ENCODE peak calls at places on chromosomes 1 and 21, in six cellular contexts. One of them, this sample, is unnamed.

GRCh38 chr1:100683448-100684349 is 35.8 kb upstream of the VCAM1 start:
- DNase-seq in GM12878: peak
- DNase-seq in upper lobe of left lung: no peak
- DNase-seq in HCT116: no peak
- DNase-seq in prostate gland: no peak
- DNase-seq in Panc1: no peak
- DNase-seq in this sample: peak

GRCh38 chr1:109350650-109351049 is 43.8 kb upstream of the MYBPHL start:
- DNase-seq in GM12878: no peak
- DNase-seq in HCT116: no peak
- DNase-seq in prostate gland: no peak
- DNase-seq in Panc1: no peak
- DNase-seq in upper lobe of left lung: no peak
- DNase-seq in this sample: no peak

GRCh38 chr1:32307313-32307712 is 15.4 kb downstream of the HDAC1 start:
- DNase-seq in upper lobe of left lung: no peak
- DNase-seq in HCT116: no peak
- DNase-seq in prostate gland: no peak
- DNase-seq in GM12878: no peak
- DNase-seq in Panc1: no peak
- DNase-seq in this sample: no peak

GRCh38 chr1:226066415-226067077 is 4.0 kb downstream of the H3-3A start:
- DNase-seq in GM12878: no peak
- DNase-seq in HCT116: no peak
- DNase-seq in Panc1: no peak
- DNase-seq in upper lobe of left lung: no peak
- DNase-seq in prostate gland: no peak
- DNase-seq in this sample: no peak

GRCh38 chr1:85957760-85958159 is 198.8 kb downstream of the COL24A1 start:
- DNase-seq in Panc1: no peak
- DNase-seq in GM12878: no peak
- DNase-seq in HCT116: no peak
- DNase-seq in upper lobe of left lung: no peak
- DNase-seq in prostate gland: no peak
- DNase-seq in this sample: no peak

GRCh38 chr1:233945573-233945972 is 41.1 kb downstream of the SLC35F3 start:
- DNase-seq in Panc1: peak
- DNase-seq in GM12878: peak
- DNase-seq in upper lobe of left lung: no peak
- DNase-seq in prostate gland: no peak
- DNase-seq in HCT116: peak
- DNase-seq in this sample: no peak

GRCh38 chr1:85580046-85580411 is 532 bp upstream of the CCN1 start:
- DNase-seq in HCT116: no peak
- DNase-seq in GM12878: no peak
- DNase-seq in upper lobe of left lung: no peak
- DNase-seq in prostate gland: peak
- DNase-seq in Panc1: peak
- DNase-seq in this sample: no peak

GRCh38 chr1:208007938-208008342 is 97.0 kb upstream of the CD34 start:
- DNase-seq in upper lobe of left lung: no peak
- DNase-seq in HCT116: no peak
- DNase-seq in GM12878: no peak
- DNase-seq in Panc1: no peak
- DNase-seq in prostate gland: no peak
- DNase-seq in this sample: no peak

GRCh38 chr1:168224991-168225390 is 813 bp upstream of the SFT2D2 start:
- DNase-seq in prostate gland: no peak
- DNase-seq in Panc1: no peak
- DNase-seq in GM12878: no peak
- DNase-seq in upper lobe of left lung: no peak
- DNase-seq in HCT116: no peak
- DNase-seq in this sample: no peak

GRCh38 chr1:241622708-241623107 is 17.5 kb downstream of the CHML start:
- DNase-seq in GM12878: no peak
- DNase-seq in upper lobe of left lung: no peak
- DNase-seq in prostate gland: no peak
- DNase-seq in HCT116: no peak
- DNase-seq in Panc1: no peak
- DNase-seq in this sample: no peak

GRCh38 chr21:40454057-40454456 is 392.9 kb downstream of the DSCAM start:
- DNase-seq in Panc1: no peak
- DNase-seq in prostate gland: no peak
- DNase-seq in upper lobe of left lung: no peak
- DNase-seq in HCT116: no peak
- DNase-seq in GM12878: no peak
- DNase-seq in this sample: no peak

GRCh38 chr21:36732217-36732616 is 33.3 kb downstream of the SIM2 start:
- DNase-seq in Panc1: no peak
- DNase-seq in upper lobe of left lung: no peak
- DNase-seq in prostate gland: no peak
- DNase-seq in HCT116: no peak
- DNase-seq in GM12878: no peak
- DNase-seq in this sample: no peak

GRCh38 chr1:195790514-195791168 is 817.6 kb downstream of the KCNT2 start:
- DNase-seq in upper lobe of left lung: peak
- DNase-seq in HCT116: no peak
- DNase-seq in Panc1: no peak
- DNase-seq in prostate gland: no peak
- DNase-seq in GM12878: no peak
- DNase-seq in this sample: no peak

GRCh38 chr1:175630076-175630475 is 113.3 kb downstream of the TNR start:
- DNase-seq in Panc1: no peak
- DNase-seq in GM12878: no peak
- DNase-seq in upper lobe of left lung: no peak
- DNase-seq in HCT116: no peak
- DNase-seq in prostate gland: no peak
- DNase-seq in this sample: no peak

GRCh38 chr1:218584418-218585155 is 239.5 kb downstream of the TGFB2 start:
- DNase-seq in HCT116: peak
- DNase-seq in GM12878: no peak
- DNase-seq in prostate gland: no peak
- DNase-seq in upper lobe of left lung: no peak
- DNase-seq in Panc1: no peak
- DNase-seq in this sample: no peak

GRCh38 chr1:200279810-200280411 is 129.9 kb downstream of the ZNF281 start:
- DNase-seq in upper lobe of left lung: no peak
- DNase-seq in GM12878: no peak
- DNase-seq in Panc1: no peak
- DNase-seq in prostate gland: peak
- DNase-seq in HCT116: peak
- DNase-seq in this sample: peak

GRCh38 chr1:111928531-111928930 is 60.9 kb downstream of the KCND3 start:
- DNase-seq in upper lobe of left lung: no peak
- DNase-seq in prostate gland: no peak
- DNase-seq in GM12878: no peak
- DNase-seq in Panc1: no peak
- DNase-seq in HCT116: no peak
- DNase-seq in this sample: no peak

GRCh38 chr1:46807046-46807972 is 8.5 kb downstream of the CYP4B1 start:
- DNase-seq in Panc1: no peak
- DNase-seq in HCT116: no peak
- DNase-seq in prostate gland: no peak
- DNase-seq in GM12878: no peak
- DNase-seq in upper lobe of left lung: no peak
- DNase-seq in this sample: no peak

GRCh38 chr1:238252033-238252802 is 361.5 kb upstream of the ZP4 start:
- DNase-seq in Panc1: peak
- DNase-seq in GM12878: no peak
- DNase-seq in HCT116: no peak
- DNase-seq in prostate gland: no peak
- DNase-seq in upper lobe of left lung: no peak
- DNase-seq in this sample: peak

GRCh38 chr1:55127827-55128343 is 87.3 kb downstream of the USP24 start:
- DNase-seq in HCT116: no peak
- DNase-seq in prostate gland: no peak
- DNase-seq in upper lobe of left lung: no peak
- DNase-seq in GM12878: peak
- DNase-seq in Panc1: no peak
- DNase-seq in this sample: no peak

GRCh38 chr1:40315795-40316594 is 1.1 kb downstream of the COL9A2 start:
- DNase-seq in HCT116: no peak
- DNase-seq in prostate gland: no peak
- DNase-seq in upper lobe of left lung: peak
- DNase-seq in Panc1: no peak
- DNase-seq in GM12878: no peak
- DNase-seq in this sample: no peak

GRCh38 chr1:36520056-36520455 is 37.3 kb upstream of the CSF3R start:
- DNase-seq in Panc1: no peak
- DNase-seq in prostate gland: no peak
- DNase-seq in HCT116: no peak
- DNase-seq in upper lobe of left lung: peak
- DNase-seq in GM12878: no peak
- DNase-seq in this sample: no peak

GRCh38 chr1:108502624-108503023 is 52.5 kb downstream of the NBPF6 start:
- DNase-seq in upper lobe of left lung: no peak
- DNase-seq in GM12878: no peak
- DNase-seq in prostate gland: no peak
- DNase-seq in HCT116: no peak
- DNase-seq in Panc1: no peak
- DNase-seq in this sample: no peak

GRCh38 chr1:196651079-196651478 is 764 bp upstream of the CFH start:
- DNase-seq in prostate gland: no peak
- DNase-seq in HCT116: no peak
- DNase-seq in GM12878: no peak
- DNase-seq in upper lobe of left lung: no peak
- DNase-seq in Panc1: no peak
- DNase-seq in this sample: no peak

GRCh38 chr1:198465201-198466144 is 75.0 kb downstream of the ATP6V1G3 start:
- DNase-seq in HCT116: no peak
- DNase-seq in GM12878: no peak
- DNase-seq in prostate gland: no peak
- DNase-seq in upper lobe of left lung: no peak
- DNase-seq in Panc1: peak
- DNase-seq in this sample: no peak

GRCh38 chr1:159171688-159172501 is 480 bp downstream of the CADM3 start:
- DNase-seq in HCT116: no peak
- DNase-seq in Panc1: no peak
- DNase-seq in prostate gland: no peak
- DNase-seq in GM12878: no peak
- DNase-seq in upper lobe of left lung: peak
- DNase-seq in this sample: no peak

GRCh38 chr1:159170639-159171038 is 776 bp upstream of the CADM3 start:
- DNase-seq in prostate gland: no peak
- DNase-seq in upper lobe of left lung: no peak
- DNase-seq in Panc1: no peak
- DNase-seq in GM12878: no peak
- DNase-seq in HCT116: no peak
- DNase-seq in this sample: no peak

GRCh38 chr1:159172599-159173291 is 1.3 kb downstream of the CADM3 start:
- DNase-seq in GM12878: no peak
- DNase-seq in upper lobe of left lung: peak
- DNase-seq in Panc1: no peak
- DNase-seq in HCT116: no peak
- DNase-seq in prostate gland: no peak
- DNase-seq in this sample: no peak

GRCh38 chr1:159173303-159173702 is 1.9 kb downstream of the CADM3 start:
- DNase-seq in prostate gland: no peak
- DNase-seq in upper lobe of left lung: no peak
- DNase-seq in GM12878: no peak
- DNase-seq in HCT116: no peak
- DNase-seq in Panc1: no peak
- DNase-seq in this sample: no peak

DNA sequence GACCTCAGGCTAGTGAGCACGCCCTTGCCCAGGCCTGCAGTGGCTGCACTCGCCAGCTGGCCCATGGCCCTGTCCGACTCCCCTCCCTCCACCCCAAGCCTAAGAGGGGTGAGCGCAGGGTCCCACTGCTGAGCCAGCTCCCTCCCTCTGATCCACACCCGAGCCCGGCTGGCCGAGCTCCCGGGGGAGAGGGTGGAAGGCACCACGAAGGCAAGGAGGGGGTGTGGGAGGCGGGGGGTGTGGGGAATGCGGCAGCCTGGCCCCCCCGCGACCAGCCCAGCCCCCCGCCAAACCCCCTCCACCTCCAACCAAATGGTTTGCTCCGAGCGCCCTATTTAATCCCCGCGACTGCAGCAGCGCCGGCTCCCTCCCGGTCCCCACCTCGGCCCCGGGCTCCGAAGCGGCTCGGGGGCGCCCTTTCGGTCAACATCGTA is at the start of gene CADM3:
- DNase-seq in prostate gland: no peak
- DNase-seq in HCT116: no peak
- DNase-seq in GM12878: no peak
- DNase-seq in upper lobe of left lung: peak
- DNase-seq in Panc1: no peak
- DNase-seq in this sample: no peak
- H3K4me3 ChIP-seq in prostate gland: no peak
- H3K4me3 ChIP-seq in HCT116: no peak
- H3K4me3 ChIP-seq in GM12878: no peak
- H3K4me3 ChIP-seq in upper lobe of left lung: peak
- H3K4me3 ChIP-seq in Panc1: peak
- H3K4me3 ChIP-seq in this sample: no peak

GRCh38 chr21:42688841-42689371 is 35.5 kb downstream of the PDE9A start:
- DNase-seq in Panc1: no peak
- DNase-seq in GM12878: no peak
- DNase-seq in HCT116: no peak
- DNase-seq in prostate gland: no peak
- DNase-seq in upper lobe of left lung: peak
- DNase-seq in this sample: no peak
- TF ChIP-seq POLR2AphosphoS5 in Panc1: no peak
- TF ChIP-seq POLR2AphosphoS5 in GM12878: no peak
- TF ChIP-seq POLR2AphosphoS5 in HCT116: no peak
- TF ChIP-seq POLR2AphosphoS5 in prostate gland: no peak
- TF ChIP-seq POLR2AphosphoS5 in upper lobe of left lung: no peak
- TF ChIP-seq POLR2AphosphoS5 in this sample: no peak

GRCh38 chr1:43768168-43768567 is 60.8 kb downstream of the ST3GAL3 start:
- DNase-seq in upper lobe of left lung: no peak
- DNase-seq in prostate gland: no peak
- DNase-seq in GM12878: no peak
- DNase-seq in Panc1: no peak
- DNase-seq in HCT116: no peak
- DNase-seq in this sample: no peak
- H3K4me3 ChIP-seq in upper lobe of left lung: no peak
- H3K4me3 ChIP-seq in prostate gland: no peak
- H3K4me3 ChIP-seq in GM12878: no peak
- H3K4me3 ChIP-seq in Panc1: no peak
- H3K4me3 ChIP-seq in HCT116: no peak
- H3K4me3 ChIP-seq in this sample: no peak

GRCh38 chr1:25744636-25745425 is 55.2 kb upstream of the SELENON start:
- DNase-seq in HCT116: no peak
- DNase-seq in upper lobe of left lung: no peak
- DNase-seq in Panc1: no peak
- DNase-seq in prostate gland: no peak
- DNase-seq in GM12878: no peak
- DNase-seq in this sample: no peak

GRCh38 chr1:25742316-25742715 is 57.7 kb upstream of the SELENON start:
- DNase-seq in upper lobe of left lung: no peak
- DNase-seq in Panc1: no peak
- DNase-seq in GM12878: no peak
- DNase-seq in prostate gland: no peak
- DNase-seq in HCT116: no peak
- DNase-seq in this sample: no peak

GRCh38 chr1:25746299-25747045 is 53.5 kb upstream of the SELENON start:
- DNase-seq in Panc1: no peak
- DNase-seq in GM12878: no peak
- DNase-seq in HCT116: no peak
- DNase-seq in upper lobe of left lung: no peak
- DNase-seq in prostate gland: no peak
- DNase-seq in this sample: no peak

GRCh38 chr1:25743164-25744139 is 56.5 kb upstream of the SELENON start:
- DNase-seq in Panc1: no peak
- DNase-seq in upper lobe of left lung: peak
- DNase-seq in HCT116: no peak
- DNase-seq in prostate gland: peak
- DNase-seq in GM12878: no peak
- DNase-seq in this sample: no peak

GRCh38 chr1:25744140-25744581 is 55.8 kb upstream of the SELENON start:
- DNase-seq in upper lobe of left lung: no peak
- DNase-seq in Panc1: peak
- DNase-seq in HCT116: peak
- DNase-seq in prostate gland: peak
- DNase-seq in GM12878: no peak
- DNase-seq in this sample: no peak
- TF ChIP-seq POLR2AphosphoS5 in upper lobe of left lung: no peak
- TF ChIP-seq POLR2AphosphoS5 in Panc1: no peak
- TF ChIP-seq POLR2AphosphoS5 in HCT116: no peak
- TF ChIP-seq POLR2AphosphoS5 in prostate gland: peak
- TF ChIP-seq POLR2AphosphoS5 in GM12878: no peak
- TF ChIP-seq POLR2AphosphoS5 in this sample: no peak

This sample was measured in HL-60.